ENCODE peak calls at places on chromosomes 3 and 15, in five cellular contexts. O is transverse colon, F is RWPE1, G is DND-41, J is suprapubic skin. M is an unnamed sample.

GRCh38 chr3:76369170-76369569 is 583.8 kb upstream of the ZNF717 start:
- DNase-seq in O (no peak), F (peak), G (no peak), J (no peak), M (no peak)

GRCh38 chr3:129314757-129315385 is 36.2 kb downstream of the HMCES start:
- DNase-seq in O (peak), F (peak), G (peak), J (peak), M (peak)

GRCh38 chr3:43286886-43287301 is 554 bp downstream of the SNRK start:
- DNase-seq in O (peak), F (peak), G (peak), J (no peak), M (peak)

GRCh38 chr3:156614642-156615511 is 59.5 kb upstream of the TIPARP start:
- DNase-seq in O (no peak), F (no peak), G (no peak), J (no peak), M (no peak)

GRCh38 chr3:27792869-27793268 is 70.7 kb upstream of the EOMES start:
- DNase-seq in O (no peak), F (no peak), G (no peak), J (no peak), M (no peak)

GRCh38 chr15:98391568-98391967 is 256.8 kb upstream of the IGF1R start:
- DNase-seq in O (no peak), F (no peak), G (no peak), J (no peak), M (no peak)

GRCh38 chr3:77081240-77081661 is 41.4 kb downstream of the ROBO2 start:
- DNase-seq in O (no peak), F (peak), G (no peak), J (no peak), M (no peak)

GRCh38 chr3:51794202-51794601 is 15.2 kb upstream of the IQCF6 start:
- DNase-seq in O (no peak), F (no peak), G (no peak), J (no peak), M (no peak)

GRCh38 chr3:136659253-136659652 is 92.9 kb downstream of the STAG1 start:
- DNase-seq in O (no peak), F (no peak), G (no peak), J (no peak), M (no peak)

GRCh38 chr3:34859741-34860140 is 779.6 kb upstream of the ARPP21 start:
- DNase-seq in O (no peak), F (no peak), G (no peak), J (no peak), M (no peak)

GRCh38 chr3:48560648-48561018 is 2.9 kb downstream of the UCN2 start:
- DNase-seq in O (no peak), F (no peak), G (no peak), J (no peak), M (no peak)

GRCh38 chr3:77348244-77348855 is 308.5 kb downstream of the ROBO2 start:
- DNase-seq in O (no peak), F (no peak), G (no peak), J (no peak), M (no peak)

GRCh38 chr15:92078270-92078669 is 224.8 kb downstream of the SLCO3A1 start:
- DNase-seq in O (no peak), F (no peak), G (no peak), J (no peak), M (no peak)

GRCh38 chr3:2983987-2984724 is 126.0 kb downstream of the IL5RA start:
- DNase-seq in O (no peak), F (no peak), G (no peak), J (no peak), M (no peak)

DNA sequence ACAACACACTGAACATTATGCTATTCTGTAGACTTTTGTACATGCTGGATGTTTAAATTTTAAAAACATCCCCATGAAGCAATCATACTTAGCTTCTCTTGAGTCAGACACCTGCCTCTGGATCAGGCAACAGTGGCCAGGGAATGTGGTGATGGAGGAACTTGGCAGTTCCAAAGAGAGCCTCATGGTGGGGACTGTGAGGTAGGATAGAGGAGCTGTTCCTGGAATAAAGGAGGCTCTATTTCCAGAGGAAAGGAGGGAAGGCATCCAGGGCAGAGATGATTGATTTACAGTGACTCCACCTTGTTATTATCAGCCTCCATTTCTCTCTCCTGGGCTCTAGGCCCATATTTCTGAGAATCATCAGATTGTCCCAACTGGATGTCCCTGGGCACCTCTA is 35.0 kb upstream of the ABHD17C start:
- DNase-seq in O (peak), F (peak), G (no peak), J (no peak), M (no peak)
- TF ChIP-seq CTCF in O (peak), F (peak), G (no peak), J (peak), M (no peak)

GRCh38 chr3:4928277-4928789 is 50.9 kb upstream of the BHLHE40 start:
- DNase-seq in O (no peak), F (no peak), G (no peak), J (no peak), M (peak)

GRCh38 chr3:4926892-4927291 is 52.3 kb upstream of the BHLHE40 start:
- DNase-seq in O (no peak), F (no peak), G (no peak), J (no peak), M (no peak)

GRCh38 chr3:4935347-4935746 is 43.9 kb upstream of the BHLHE40 start:
- DNase-seq in O (no peak), F (no peak), G (no peak), J (no peak), M (no peak)

GRCh38 chr3:4934050-4934449 is 45.2 kb upstream of the BHLHE40 start:
- DNase-seq in O (no peak), F (no peak), G (no peak), J (no peak), M (no peak)

DNA sequence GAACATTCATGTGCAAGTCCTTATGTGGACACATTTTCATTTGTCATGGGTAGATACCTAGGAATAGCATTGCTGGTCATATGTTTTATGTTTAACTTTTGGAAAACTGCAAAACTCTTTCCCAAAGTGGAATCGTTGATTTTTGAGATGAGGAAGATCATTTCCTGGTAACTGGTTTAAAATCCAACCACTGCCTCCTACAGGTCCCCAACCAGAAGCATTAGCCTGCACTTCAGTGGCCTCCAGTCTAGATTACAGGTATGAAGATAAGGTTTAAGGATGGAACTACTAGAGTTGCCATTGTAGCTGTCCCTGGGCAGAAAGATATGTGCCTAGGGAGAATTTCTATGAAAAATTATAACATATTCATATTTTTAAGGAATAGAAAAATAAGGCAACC is 48.7 kb upstream of the BHLHE40 start:
- DNase-seq in O (no peak), F (no peak), G (no peak), J (no peak), M (no peak)
- TF ChIP-seq CTCF in O (no peak), F (no peak), G (no peak), J (no peak), M (no peak)

GRCh38 chr3:124491098-124491497 is 239.2 kb upstream of the UMPS start:
- DNase-seq in O (peak), F (no peak), G (no peak), J (no peak), M (no peak)

GRCh38 chr3:124489506-124489905 is 240.7 kb upstream of the UMPS start:
- DNase-seq in O (peak), F (no peak), G (no peak), J (no peak), M (no peak)

GRCh38 chr3:124483915-124484470 is 246.3 kb upstream of the UMPS start:
- DNase-seq in O (no peak), F (no peak), G (no peak), J (no peak), M (no peak)

GRCh38 chr3:124491875-124492274 is 238.4 kb upstream of the UMPS start:
- DNase-seq in O (no peak), F (no peak), G (no peak), J (no peak), M (no peak)

DNA sequence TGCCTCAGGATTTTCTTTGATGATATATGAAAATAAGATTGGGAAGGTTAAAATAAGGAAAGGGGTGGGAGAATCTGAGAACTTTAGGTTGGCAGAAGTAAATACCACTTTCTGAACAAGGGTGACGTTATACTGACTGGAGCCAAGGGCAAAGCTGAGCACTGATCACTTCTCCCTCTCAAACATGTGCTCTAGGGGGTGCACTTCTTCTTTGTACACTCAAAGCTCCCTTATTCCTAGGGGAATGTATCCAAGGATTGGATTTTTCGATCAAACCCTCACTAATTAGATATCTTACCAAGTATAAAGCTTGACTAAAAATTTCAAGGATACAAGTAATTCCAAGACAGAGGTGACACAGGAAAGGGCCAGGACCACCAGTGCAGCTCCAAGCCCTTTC is 243.9 kb upstream of the UMPS start:
- DNase-seq in O (no peak), F (no peak), G (no peak), J (no peak), M (no peak)
- TF ChIP-seq CTCF in O (no peak), F (no peak), G (no peak), J (no peak), M (no peak)

GRCh38 chr3:143433787-143434378 is 314.3 kb downstream of the CHST2 start:
- DNase-seq in O (no peak), F (no peak), G (peak), J (no peak), M (no peak)
- TF ChIP-seq CTCF in O (peak), F (no peak), G (peak), J (peak), M (peak)

M was measured in natural killer cell.